ENCODE peak calls at places on chromosome 20, in ten cellular contexts. I, P, T, H, K, C, D, O, J and L are unnamed samples.

GRCh38 chr20:17966432-17967312 is 1.9 kb downstream of the SNX5 start:
- DNase-seq in I (no peak), P (no peak), T (no peak), H (peak), K (no peak), C (no peak), D (peak), O (no peak), J (no peak), L (peak)

GRCh38 chr20:1215386-1216170 is 10.3 kb upstream of the RAD21L1 start:
- DNase-seq in I (no peak), P (no peak), T (no peak), H (no peak), K (no peak), C (no peak), D (no peak), O (no peak), J (no peak), L (no peak)

GRCh38 chr20:18705906-18706305 is 107.7 kb upstream of the SCP2D1 start:
- DNase-seq in I (no peak), P (no peak), T (no peak), H (no peak), K (peak), C (no peak), D (peak), O (no peak), J (no peak), L (no peak)

GRCh38 chr20:36298795-36299339 is 7.3 kb upstream of the DLGAP4 start:
- DNase-seq in I (no peak), P (no peak), T (no peak), H (no peak), K (no peak), C (no peak), D (no peak), O (no peak), J (no peak), L (no peak)

GRCh38 chr20:62376112-62377063 is 9.3 kb upstream of the LAMA5 start:
- DNase-seq in I (no peak), P (no peak), T (no peak), H (peak), K (no peak), C (no peak), D (no peak), O (peak), J (no peak), L (no peak)

GRCh38 chr20:13102689-13103088 is 93.9 kb downstream of the SPTLC3 start:
- DNase-seq in I (no peak), P (no peak), T (no peak), H (no peak), K (no peak), C (no peak), D (no peak), O (no peak), J (no peak), L (no peak)

GRCh38 chr20:37935435-37935834 is 32.5 kb downstream of the VSTM2L start:
- DNase-seq in I (no peak), P (no peak), T (no peak), H (no peak), K (no peak), C (no peak), D (peak), O (no peak), J (no peak), L (no peak)

GRCh38 chr20:47576516-47577033 is 74.9 kb downstream of the NCOA3 start:
- DNase-seq in I (no peak), P (peak), T (peak), H (peak), K (peak), C (no peak), D (peak), O (peak), J (no peak), L (peak)

GRCh38 chr20:676315-676937 is 824 bp upstream of the SCRT2 start:
- DNase-seq in I (no peak), P (no peak), T (no peak), H (no peak), K (peak), C (no peak), D (no peak), O (no peak), J (no peak), L (no peak)

GRCh38 chr20:63908008-63908682 is 13.2 kb downstream of the DNAJC5 start:
- DNase-seq in I (no peak), P (no peak), T (no peak), H (no peak), K (no peak), C (no peak), D (no peak), O (no peak), J (no peak), L (no peak)

GRCh38 chr20:17298169-17298568 is 71.3 kb downstream of the PCSK2 start:
- DNase-seq in I (no peak), P (no peak), T (no peak), H (no peak), K (no peak), C (no peak), D (no peak), O (no peak), J (no peak), L (no peak)

GRCh38 chr20:60224914-60225313 is 266.7 kb downstream of the CDH26 start:
- DNase-seq in I (no peak), P (no peak), T (no peak), H (no peak), K (peak), C (no peak), D (no peak), O (no peak), J (no peak), L (peak)

GRCh38 chr20:37915800-37916570 is 13.1 kb downstream of the VSTM2L start:
- DNase-seq in I (no peak), P (peak), T (no peak), H (no peak), K (no peak), C (peak), D (no peak), O (no peak), J (no peak), L (no peak)

GRCh38 chr20:53080969-53081871 is 109.1 kb downstream of the TSHZ2 start:
- DNase-seq in I (no peak), P (no peak), T (no peak), H (no peak), K (no peak), C (no peak), D (no peak), O (no peak), J (no peak), L (no peak)

GRCh38 chr20:49615401-49616153 is 47.6 kb upstream of the PTGIS start:
- DNase-seq in I (no peak), P (peak), T (no peak), H (no peak), K (no peak), C (no peak), D (no peak), O (peak), J (no peak), L (no peak)

GRCh38 chr20:19211661-19212523 is 550 bp upstream of the SLC24A3 start:
- DNase-seq in I (no peak), P (no peak), T (peak), H (no peak), K (peak), C (no peak), D (no peak), O (peak), J (no peak), L (peak)

GRCh38 chr20:7159903-7160302 is 392.4 kb downstream of the BMP2 start:
- DNase-seq in I (no peak), P (no peak), T (no peak), H (no peak), K (no peak), C (no peak), D (no peak), O (no peak), J (no peak), L (no peak)

GRCh38 chr20:5150226-5151076 is 23.6 kb downstream of the CDS2 start:
- DNase-seq in I (no peak), P (no peak), T (no peak), H (no peak), K (no peak), C (no peak), D (peak), O (no peak), J (no peak), L (peak)

GRCh38 chr20:50874111-50874757 is 57.0 kb downstream of the ADNP start:
- DNase-seq in I (no peak), P (peak), T (no peak), H (no peak), K (no peak), C (no peak), D (no peak), O (no peak), J (no peak), L (no peak)

GRCh38 chr20:36468149-36469000 is 72.9 kb upstream of the MYL9 start:
- DNase-seq in I (no peak), P (peak), T (no peak), H (no peak), K (peak), C (peak), D (no peak), O (no peak), J (no peak), L (no peak)